ENCODE peak calls at places on chromosomes 5 and 9, in four cellular contexts. C, D, K and Y are unnamed samples.

GRCh38 chr9:107312651-107313050 is 29.6 kb downstream of the RAD23B start:
- DNase-seq in C (peak), D (no peak), K (no peak), Y (no peak)

GRCh38 chr5:1063661-1064382 is 48.0 kb downstream of the SLC12A7 start:
- DNase-seq in C (no peak), D (no peak), K (no peak), Y (no peak)

GRCh38 chr9:103661663-103662062 is 432.4 kb upstream of the SMC2 start:
- DNase-seq in C (no peak), D (no peak), K (peak), Y (no peak)

GRCh38 chr5:78600656-78601452 is 47.7 kb downstream of the LHFPL2 start:
- DNase-seq in C (no peak), D (no peak), K (no peak), Y (no peak)

GRCh38 chr5:38515648-38516047 is 40.8 kb downstream of the LIFR start:
- DNase-seq in C (no peak), D (no peak), K (peak), Y (no peak)

GRCh38 chr5:161925960-161926359 is 78.0 kb downstream of the GABRA1 start:
- DNase-seq in C (peak), D (no peak), K (no peak), Y (no peak)

GRCh38 chr9:109109962-109110325 is 9.8 kb downstream of the TMEM245 start:
- DNase-seq in C (no peak), D (no peak), K (no peak), Y (no peak)

GRCh38 chr5:147391781-147392180 is 118.1 kb downstream of the DPYSL3 start:
- DNase-seq in C (peak), D (peak), K (peak), Y (peak)

GRCh38 chr5:142783601-142784291 is 13.6 kb downstream of the ARHGAP26 start:
- DNase-seq in C (no peak), D (no peak), K (no peak), Y (no peak)

GRCh38 chr9:128081052-128081451 is 13.0 kb downstream of the SLC25A25 start:
- DNase-seq in C (no peak), D (peak), K (no peak), Y (no peak)

GRCh38 chr5:173663810-173664526 is 47.5 kb upstream of the BOD1 start:
- DNase-seq in C (no peak), D (peak), K (no peak), Y (no peak)

GRCh38 chr9:120742951-120743416 is 28.7 kb upstream of the MEGF9 start:
- DNase-seq in C (peak), D (no peak), K (peak), Y (no peak)

GRCh38 chr5:76958976-76959767 is 6.3 kb downstream of the CRHBP start:
- DNase-seq in C (peak), D (no peak), K (peak), Y (peak)

GRCh38 chr9:135039916-135040645 is 47.4 kb upstream of the OLFM1 start:
- DNase-seq in C (no peak), D (no peak), K (no peak), Y (no peak)

GRCh38 chr9:94002316-94003140 is 47.4 kb upstream of the BARX1 start:
- DNase-seq in C (peak), D (peak), K (peak), Y (peak)

GRCh38 chr5:1777281-1778137 is 22.1 kb downstream of the MRPL36 start:
- DNase-seq in C (no peak), D (no peak), K (no peak), Y (no peak)

GRCh38 chr5:39175273-39175955 is 43.9 kb downstream of the FYB1 start:
- DNase-seq in C (peak), D (no peak), K (no peak), Y (peak)

GRCh38 chr5:38193015-38193581 is 65.3 kb upstream of the EGFLAM start:
- DNase-seq in C (peak), D (peak), K (peak), Y (no peak)

GRCh38 chr5:157827429-157827828 is 31.5 kb downstream of the CLINT1 start:
- DNase-seq in C (no peak), D (no peak), K (no peak), Y (no peak)

GRCh38 chr9:131239307-131239975 is 36.9 kb downstream of the FAM78A start:
- DNase-seq in C (no peak), D (no peak), K (no peak), Y (no peak)

GRCh38 chr9:130459941-130460340 is 15.2 kb downstream of the ASS1 start:
- DNase-seq in C (no peak), D (no peak), K (no peak), Y (no peak)

GRCh38 chr9:98906273-98907040 is 37.2 kb upstream of the COL15A1 start:
- DNase-seq in C (no peak), D (no peak), K (no peak), Y (no peak)

GRCh38 chr5:167903243-167903642 is 388.2 kb upstream of the WWC1 start:
- DNase-seq in C (no peak), D (no peak), K (no peak), Y (no peak)

GRCh38 chr5:76528547-76529334 is 94.5 kb downstream of the F2RL2 start:
- DNase-seq in C (no peak), D (no peak), K (no peak), Y (no peak)

GRCh38 chr9:32419921-32420320 is 35.5 kb downstream of the ACO1 start:
- DNase-seq in C (no peak), D (no peak), K (no peak), Y (no peak)

GRCh38 chr9:88106492-88106891 is 31.8 kb downstream of the SPATA31C2 start:
- DNase-seq in C (peak), D (no peak), K (peak), Y (no peak)

GRCh38 chr5:140992878-140993277 is 26.6 kb downstream of the PCDHAC2 start:
- DNase-seq in C (no peak), D (no peak), K (no peak), Y (no peak)

GRCh38 chr5:173829826-173830225 is 58.3 kb upstream of the CPEB4 start:
- DNase-seq in C (no peak), D (no peak), K (peak), Y (peak)

GRCh38 chr5:150283904-150284303 is 5.7 kb downstream of the CAMK2A start:
- DNase-seq in C (no peak), D (no peak), K (no peak), Y (no peak)

GRCh38 chr5:57164124-57164523 is 9.7 kb upstream of the GPBP1 start:
- DNase-seq in C (no peak), D (no peak), K (no peak), Y (no peak)

GRCh38 chr5:82367930-82368329 is 89.8 kb upstream of the RPS23 start:
- DNase-seq in C (no peak), D (no peak), K (no peak), Y (no peak)

GRCh38 chr5:82365026-82365425 is 86.9 kb upstream of the RPS23 start:
- DNase-seq in C (no peak), D (no peak), K (no peak), Y (no peak)

GRCh38 chr5:82363524-82363923 is 85.4 kb upstream of the RPS23 start:
- DNase-seq in C (no peak), D (no peak), K (no peak), Y (no peak)

GRCh38 chr5:82365744-82366228 is 87.6 kb upstream of the RPS23 start:
- DNase-seq in C (no peak), D (no peak), K (peak), Y (peak)

GRCh38 chr5:82364497-82364896 is 86.3 kb upstream of the RPS23 start:
- DNase-seq in C (peak), D (no peak), K (no peak), Y (no peak)
- TF ChIP-seq CTCF in C (peak), D (peak), K (no peak), Y (peak)

GRCh38 chr9:97900738-97901565 is 21.3 kb downstream of the TRMO start:
- DNase-seq in C (peak), D (peak), K (peak), Y (peak)

GRCh38 chr9:97891736-97892135 is 30.6 kb downstream of the TRMO start:
- DNase-seq in C (no peak), D (no peak), K (no peak), Y (no peak)

GRCh38 chr9:97889941-97890557 is 32.3 kb downstream of the TRMO start:
- DNase-seq in C (peak), D (peak), K (peak), Y (no peak)

GRCh38 chr9:97900103-97900737 is 22.1 kb downstream of the TRMO start:
- DNase-seq in C (no peak), D (no peak), K (no peak), Y (no peak)

DNA sequence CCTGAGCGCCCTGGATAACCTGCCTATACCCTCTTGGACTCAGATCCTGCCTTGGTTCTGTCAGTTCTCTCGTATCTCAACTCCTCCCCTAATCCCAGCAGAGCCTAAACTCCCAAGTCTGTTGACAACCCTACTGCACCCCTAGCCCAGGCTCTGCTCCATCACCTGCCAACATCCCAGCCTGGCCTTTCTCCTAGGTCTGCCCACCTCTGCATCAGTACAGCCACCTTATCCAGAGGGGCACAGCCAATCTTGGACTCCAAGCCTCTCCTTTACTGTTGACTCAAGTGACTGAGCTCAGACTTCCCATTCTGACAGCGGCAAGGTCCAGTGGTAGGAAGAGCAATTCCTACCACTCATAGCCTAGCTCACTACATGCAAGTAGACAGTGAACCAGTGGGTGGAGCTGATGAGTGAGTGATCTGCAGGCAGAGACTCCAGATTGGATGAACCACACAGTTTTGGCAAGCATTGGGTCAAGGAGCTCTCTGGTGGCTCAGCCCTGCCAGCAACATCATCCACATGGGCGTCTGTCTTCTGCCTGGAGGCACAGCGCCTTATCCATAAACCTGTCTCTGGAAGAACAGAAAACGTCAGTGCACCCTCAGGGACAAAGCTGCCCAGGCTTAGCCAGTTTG is 26.5 kb downstream of the TRMO start:
- DNase-seq in C (peak), D (no peak), K (peak), Y (peak)
- TF ChIP-seq CTCF in C (peak), D (no peak), K (no peak), Y (peak)

GRCh38 chr9:126203313-126203712 is 123.3 kb upstream of the MVB12B start:
- DNase-seq in C (peak), D (no peak), K (no peak), Y (no peak)
- TF ChIP-seq CTCF in C (peak), D (no peak), K (no peak), Y (peak)

DNA sequence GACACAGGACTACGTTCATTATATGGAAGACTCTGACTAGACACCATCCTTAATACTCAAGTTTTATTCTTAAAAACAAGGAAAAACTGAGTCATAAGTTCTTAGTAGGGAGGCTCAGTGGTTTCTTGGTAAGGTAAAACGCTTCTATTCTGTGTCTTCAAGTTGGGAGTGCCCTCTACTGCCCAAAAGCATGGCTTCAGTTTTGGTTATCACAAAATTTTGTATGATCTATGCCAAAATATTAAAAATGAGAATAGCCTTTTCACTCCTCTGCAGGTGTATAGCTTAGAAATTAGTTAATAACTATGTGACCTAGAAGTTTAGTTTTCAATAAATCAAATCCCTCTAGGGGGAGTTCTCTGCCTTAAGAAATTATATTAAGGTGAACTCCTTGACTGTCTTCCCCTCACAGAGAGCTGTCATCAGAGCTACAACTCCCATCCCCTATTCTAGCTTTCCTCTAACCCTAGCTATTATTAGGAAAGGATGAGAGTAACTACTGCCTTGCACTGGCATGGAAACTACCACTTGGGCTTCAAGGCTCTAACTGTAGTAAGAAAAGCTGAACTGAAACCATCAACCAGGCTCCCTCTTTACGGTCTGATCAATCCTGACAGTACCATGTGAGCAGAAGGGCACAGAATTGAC is 189.7 kb downstream of the GNAQ start:
- DNase-seq in C (no peak), D (no peak), K (no peak), Y (no peak)
- TF ChIP-seq CTCF in C (peak), D (no peak), K (no peak), Y (peak)

GRCh38 chr5:131164161-131164930 is 710 bp downstream of the HINT1 start:
- DNase-seq in C (peak), D (peak), K (peak), Y (peak)
- TF ChIP-seq CTCF in C (no peak), D (no peak), K (peak), Y (peak)

GRCh38 chr9:21993007-21993406 is 1.2 kb downstream of the CDKN2A start:
- DNase-seq in C (no peak), D (no peak), K (no peak), Y (no peak)

GRCh38 chr9:21995652-21996275 is 1.2 kb downstream of the CDKN2B-AS1 start:
- DNase-seq in C (peak), D (no peak), K (no peak), Y (no peak)

GRCh38 chr9:21994996-21995651 is 533 bp downstream of the CDKN2B-AS1 start:
- DNase-seq in C (peak), D (peak), K (peak), Y (peak)

GRCh38 chr9:21993893-21994525 is at the start of gene CDKN2A:
- DNase-seq in C (peak), D (no peak), K (no peak), Y (peak)

GRCh38 chr9:21994526-21994995 is at the start of gene CDKN2B-AS1:
- DNase-seq in C (peak), D (no peak), K (peak), Y (no peak)
- TF ChIP-seq CTCF in C (no peak), D (peak), K (peak), Y (peak)

GRCh38 chr9:69655065-69655464 is 17.1 kb downstream of the APBA1 start:
- DNase-seq in C (no peak), D (no peak), K (no peak), Y (no peak)
- TF ChIP-seq CTCF in C (no peak), D (peak), K (no peak), Y (peak)

DNA sequence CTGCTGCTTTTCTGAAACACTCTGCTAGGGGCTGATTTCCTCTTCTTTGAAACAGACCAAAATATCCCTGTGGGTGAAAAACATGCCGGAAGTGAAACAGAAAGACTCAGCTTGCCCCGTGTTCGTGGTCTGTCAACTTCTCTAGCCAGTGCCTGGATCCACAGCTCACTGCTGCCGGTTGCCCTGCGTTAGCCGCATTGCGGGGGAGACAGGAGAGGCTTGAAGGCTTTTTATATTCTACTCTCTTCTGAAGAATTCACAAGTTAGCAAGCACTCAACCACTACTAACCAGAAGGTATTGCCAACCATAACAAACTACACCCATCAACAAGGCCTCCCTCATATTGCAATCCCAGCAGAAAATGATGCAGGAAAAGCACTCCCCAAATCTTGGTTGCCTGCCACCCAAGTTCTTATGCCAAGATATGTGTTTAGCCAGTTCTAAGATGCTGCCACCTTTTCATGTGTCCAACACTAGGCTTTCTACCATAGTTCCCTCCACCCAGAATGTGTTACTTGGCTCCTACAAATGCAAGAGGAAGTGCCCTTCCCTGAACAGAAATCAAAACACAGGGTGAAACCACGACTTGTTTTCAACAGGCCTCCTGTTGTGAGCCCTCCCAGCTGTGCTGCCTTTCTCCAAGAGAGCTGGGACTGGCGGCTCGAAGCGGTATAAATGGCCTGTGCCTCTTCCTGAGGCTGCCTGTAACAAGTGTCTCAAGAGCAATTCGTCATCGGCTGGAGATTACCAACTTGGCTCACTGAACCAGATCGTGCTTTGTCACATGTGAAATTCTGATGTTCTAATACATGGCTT is 128.9 kb downstream of the SNX18 start:
- DNase-seq in C (peak), D (no peak), K (no peak), Y (no peak)
- TF ChIP-seq CTCF in C (no peak), D (no peak), K (no peak), Y (no peak)